ENCODE peak calls at places on chromosomes 3 and 15, in eight cellular contexts. H is HepG2, L is NT2/D1, P is PC-3, U is colonic mucosa, S is neuronal stem cell, I is fibroblast of lung, Y is H1. J is an unnamed sample. For H3K4me1 and H3K9me3, the result is how much of the 10 kb centered on the place peaks cover.

GRCh38 chr3:157865449-157865862 is 240.8 kb downstream of the SHOX2 start:
- DNase-seq in S (peak), I (no peak), L (peak), Y (peak), H (peak), U (peak), P (peak), J (peak)

GRCh38 chr3:179148446-179149238 is 485 bp downstream of the PIK3CA start:
- DNase-seq in Y (peak), U (peak), H (peak), P (peak), S (peak), I (peak), L (no peak), J (peak)

GRCh38 chr3:196406806-196407470 is 25.3 kb downstream of the UBXN7 start:
- DNase-seq in I (peak), Y (no peak), U (no peak), L (no peak), S (no peak), P (no peak), H (no peak), J (no peak)

GRCh38 chr3:164030194-164030593 is 1048.1 kb downstream of the SI start:
- DNase-seq in I (no peak), H (no peak), S (no peak), U (no peak), L (no peak), Y (no peak), P (no peak), J (no peak)

GRCh38 chr3:193055352-193055751 is 137.7 kb upstream of the MB21D2 start:
- DNase-seq in P (no peak), S (no peak), I (no peak), L (no peak), H (no peak), U (no peak), Y (no peak), J (no peak)

GRCh38 chr3:127613406-127613805 is 15.2 kb downstream of the MCM2 start:
- DNase-seq in S (no peak), I (peak), H (no peak), L (no peak), P (peak), Y (no peak), U (no peak), J (no peak)

GRCh38 chr3:191795196-191795595 is 334.2 kb downstream of the PYDC2 start:
- DNase-seq in Y (no peak), S (no peak), H (no peak), L (no peak), I (no peak), U (no peak), P (peak), J (no peak)

GRCh38 chr15:68023307-68024101 is 30.6 kb upstream of the PIAS1 start:
- DNase-seq in I (no peak), L (no peak), Y (no peak), H (no peak), S (no peak), U (no peak), P (no peak), J (no peak)

GRCh38 chr15:77187751-77188464 is 117.0 kb upstream of the TSPAN3 start:
- DNase-seq in H (no peak), S (no peak), P (peak), L (no peak), I (peak), Y (no peak), U (peak), J (no peak)

GRCh38 chr3:50295553-50296166 is 3.4 kb upstream of the IFRD2 start:
- DNase-seq in Y (no peak), P (no peak), H (no peak), S (no peak), U (no peak), I (no peak), L (no peak), J (no peak)

GRCh38 chr3:74614133-74614967 is at the start of gene CNTN3:
- DNase-seq in I (peak), P (no peak), Y (peak), U (peak), S (peak), L (peak), H (no peak), J (peak)

GRCh38 chr15:99068186-99068585 is 36.7 kb upstream of the SYNM start:
- DNase-seq in S (no peak), I (no peak), P (no peak), L (no peak), U (no peak), H (no peak), Y (no peak), J (no peak)

GRCh38 chr15:36591534-36592411 is 12.3 kb downstream of the CDIN1 start:
- DNase-seq in P (peak), H (no peak), Y (no peak), U (no peak), L (no peak), I (peak), S (no peak), J (no peak)

GRCh38 chr3:194040501-194041273 is 95.3 kb upstream of the HES1 start:
- DNase-seq in L (no peak), H (no peak), I (no peak), P (peak), S (no peak), Y (no peak), U (no peak), J (no peak)

GRCh38 chr3:162984752-162985151 is 1488.1 kb downstream of the OTOL1 start:
- DNase-seq in I (no peak), P (no peak), S (no peak), U (no peak), Y (no peak), H (no peak), L (no peak), J (no peak)

DNA sequence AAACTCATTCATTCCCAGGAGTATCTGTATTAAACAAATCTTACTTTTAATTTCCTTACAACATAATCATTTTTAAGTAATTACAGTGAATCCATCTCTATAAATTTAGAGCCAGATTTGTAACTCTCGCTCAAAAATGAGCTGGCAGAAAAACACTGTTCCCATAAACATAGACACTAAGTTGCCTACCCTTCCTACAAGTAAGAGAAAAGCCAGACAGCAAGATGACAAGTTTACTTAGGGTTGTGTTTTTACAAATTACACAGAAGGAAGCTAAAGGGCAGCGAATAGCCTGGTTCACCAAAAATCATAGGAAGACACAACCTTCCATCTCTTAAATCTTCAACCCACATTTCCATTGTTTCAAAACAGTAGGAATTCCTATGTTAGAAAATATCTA is 21.8 kb downstream of the HERC1 start:
- DNase-seq in Y (no peak), L (no peak), I (no peak), S (no peak), P (no peak), H (no peak), U (no peak), J (no peak)
- H3K4me1 ChIP-seq in Y (under half), L (under half), I (under half), S (under half), P (under half), H (under half), U (under half), J (under half)

GRCh38 chr15:74892931-74893330 is 3.1 kb downstream of the MPI start:
- DNase-seq in L (no peak), I (no peak), H (no peak), P (no peak), Y (no peak), S (no peak), U (no peak), J (no peak)

GRCh38 chr15:74893627-74894026 is 3.8 kb downstream of the MPI start:
- DNase-seq in H (no peak), P (no peak), Y (no peak), U (no peak), S (no peak), I (no peak), L (no peak), J (no peak)

GRCh38 chr15:74897300-74897701 is 7.5 kb downstream of the MPI start:
- DNase-seq in I (no peak), S (no peak), P (no peak), Y (no peak), L (no peak), H (no peak), U (no peak), J (no peak)

GRCh38 chr15:74896316-74896715 is 6.5 kb downstream of the MPI start:
- DNase-seq in H (no peak), I (no peak), U (no peak), L (no peak), P (no peak), Y (no peak), S (no peak), J (no peak)

DNA sequence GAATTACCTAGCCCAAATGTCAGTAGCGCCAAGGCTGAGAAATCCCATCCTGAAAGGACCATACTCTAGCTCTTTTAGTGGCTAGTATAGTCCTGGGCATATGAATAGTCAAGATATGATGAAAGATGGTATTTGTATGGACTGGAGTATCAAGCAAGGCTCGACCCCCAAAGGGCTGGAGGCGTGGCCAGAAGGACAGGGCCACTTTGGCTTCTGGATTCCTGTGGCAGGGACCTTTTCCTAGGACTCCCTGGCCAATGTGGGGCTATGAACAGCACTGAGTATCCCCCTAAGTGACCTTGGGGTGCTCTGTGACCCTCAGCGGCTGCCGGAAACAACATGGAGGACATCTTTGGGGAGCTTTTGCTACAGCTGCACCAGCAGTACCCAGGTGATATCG is 6.0 kb downstream of the MPI start:
- DNase-seq in H (no peak), Y (no peak), U (no peak), S (no peak), I (no peak), L (no peak), P (no peak), J (no peak)
- H3K9ac ChIP-seq in H (no peak), Y (no peak), U (no peak), S (no peak), I (no peak), L (no peak), P (no peak), J (no peak)

GRCh38 chr15:26314577-26314976 is 451.4 kb upstream of the ATP10A start:
- DNase-seq in L (no peak), U (no peak), H (no peak), I (no peak), Y (no peak), S (no peak), P (no peak), J (no peak)
- H3K9me3 ChIP-seq in L (under half), U (under half), H (half or more), I (under half), Y (under half), S (under half), P (under half), J (under half)

GRCh38 chr15:84649706-84650105 is 4.4 kb downstream of the WDR73 start:
- DNase-seq in U (no peak), S (no peak), Y (no peak), L (no peak), I (no peak), P (peak), H (no peak), J (no peak)

GRCh38 chr15:84654689-84655453 is 788 bp upstream of the WDR73 start:
- DNase-seq in H (peak), Y (peak), P (peak), I (peak), U (peak), S (peak), L (peak), J (peak)

GRCh38 chr15:84653910-84654688 is at the start of gene WDR73:
- DNase-seq in L (peak), U (peak), I (peak), H (peak), S (peak), P (peak), Y (peak), J (peak)

GRCh38 chr15:84656972-84657371 is 1.0 kb downstream of the NMB start:
- DNase-seq in Y (no peak), H (no peak), P (no peak), S (no peak), I (no peak), U (no peak), L (no peak), J (no peak)

GRCh38 chr15:84653584-84653909 is 536 bp downstream of the WDR73 start:
- DNase-seq in Y (no peak), U (no peak), H (no peak), I (no peak), S (no peak), L (no peak), P (no peak), J (no peak)
- H3K4me1 ChIP-seq in Y (under half), U (under half), H (half or more), I (under half), S (under half), L (under half), P (under half), J (under half)

GRCh38 chr3:48090166-48090939 is 74.1 kb upstream of the MAP4 start:
- DNase-seq in H (no peak), L (no peak), I (peak), S (no peak), U (no peak), Y (no peak), P (peak), J (no peak)
- H3K9ac ChIP-seq in H (no peak), L (peak), I (no peak), S (no peak), U (no peak), Y (no peak), P (no peak), J (no peak)

DNA sequence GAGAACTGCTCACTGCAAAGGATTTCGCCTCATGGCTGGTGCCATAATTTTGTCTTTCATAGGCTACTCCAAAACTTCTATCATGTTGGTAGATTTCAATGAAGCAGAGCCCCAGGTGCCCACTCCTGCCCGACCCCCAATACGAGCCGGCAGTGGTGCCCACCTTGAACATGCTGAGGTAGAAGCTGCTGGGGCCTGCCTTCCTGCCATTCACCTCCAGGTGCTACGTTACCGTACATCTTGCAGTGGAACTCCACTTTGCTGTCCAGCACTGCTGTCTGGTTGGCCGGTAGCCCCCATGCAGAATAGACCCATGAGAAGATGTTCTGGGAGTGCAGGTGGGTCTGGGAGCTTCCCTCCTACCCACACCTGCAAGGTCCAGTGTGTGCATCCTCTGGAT is 502.8 kb upstream of the TBL1XR1 start:
- DNase-seq in Y (no peak), I (no peak), S (no peak), L (no peak), H (no peak), U (no peak), P (no peak), J (no peak)
- H3K9me3 ChIP-seq in Y (under half), I (under half), S (under half), L (under half), H (under half), U (under half), P (under half), J (under half)